ENCODE peak calls at places on chromosomes 12 and 14, in seven cellular contexts. J is GM12892; D is tibial artery; I is neural crest cell; O is activated CD4-positive, CD25-positive, alpha-beta regulatory T cell; K is AML-193; U is adrenal gland. A is an unnamed sample.

GRCh38 chr12:18810537-18811253 is 72.8 kb downstream of the CAPZA3 start:
- DNase-seq in O (no peak), I (no peak), K (no peak), J (no peak), U (no peak), D (no peak), A (no peak)

GRCh38 chr12:54549774-54550451 is 512 bp downstream of the PDE1B start:
- DNase-seq in O (no peak), U (no peak), I (no peak), K (no peak), J (no peak), D (no peak), A (peak)

GRCh38 chr14:59333668-59334067 is 131.5 kb downstream of the GPR135 start:
- DNase-seq in K (peak), I (no peak), O (no peak), U (peak), J (no peak), D (no peak), A (peak)

GRCh38 chr12:102474438-102475064 is 5.8 kb downstream of the IGF1 start:
- DNase-seq in D (no peak), K (no peak), J (no peak), I (no peak), U (no peak), O (no peak), A (no peak)

GRCh38 chr12:3998968-3999792 is 126.0 kb upstream of the PARP11 start:
- DNase-seq in I (no peak), U (no peak), O (no peak), D (no peak), K (no peak), J (no peak), A (no peak)

GRCh38 chr14:69891422-69891821 is 12.2 kb downstream of the SMOC1 start:
- DNase-seq in O (no peak), J (no peak), U (no peak), I (no peak), K (no peak), D (no peak), A (no peak)

GRCh38 chr14:95931384-95931783 is 54.8 kb downstream of the TUNAR start:
- DNase-seq in O (no peak), I (no peak), U (no peak), D (no peak), J (no peak), K (no peak), A (no peak)

GRCh38 chr12:40058721-40059190 is 47.1 kb downstream of the SLC2A13 start:
- DNase-seq in U (no peak), J (no peak), O (no peak), K (no peak), I (no peak), D (no peak), A (no peak)

GRCh38 chr12:27785882-27786570 is 6.0 kb upstream of the MANSC4 start:
- DNase-seq in J (no peak), O (no peak), D (no peak), I (no peak), K (peak), U (no peak), A (no peak)

GRCh38 chr14:44945264-44945663 is 16.5 kb downstream of the KLHL28 start:
- DNase-seq in D (no peak), J (no peak), U (no peak), K (no peak), I (no peak), O (no peak), A (peak)

GRCh38 chr12:69511016-69511415 is 40.8 kb downstream of the FRS2 start:
- DNase-seq in K (no peak), J (no peak), U (no peak), I (no peak), D (no peak), O (no peak), A (no peak)

GRCh38 chr12:122947352-122947792 is 18.9 kb downstream of the ABCB9 start:
- DNase-seq in I (no peak), K (peak), O (no peak), D (peak), J (no peak), U (peak), A (no peak)

GRCh38 chr12:31007153-31007495 is 66.5 kb upstream of the DDX11 start:
- DNase-seq in J (no peak), O (no peak), D (no peak), U (no peak), K (no peak), I (no peak), A (no peak)

GRCh38 chr14:61145258-61145902 is 135.8 kb downstream of the TMEM30B start:
- DNase-seq in I (no peak), D (no peak), J (no peak), O (no peak), K (no peak), U (no peak), A (peak)

GRCh38 chr12:49763006-49763591 is 21.7 kb downstream of the TMBIM6 start:
- DNase-seq in J (peak), D (peak), K (peak), I (peak), O (peak), U (peak), A (peak)

GRCh38 chr12:104218935-104219334 is 3.4 kb downstream of the TXNRD1 start:
- DNase-seq in O (no peak), K (no peak), J (no peak), D (no peak), I (no peak), U (no peak), A (no peak)

GRCh38 chr14:93941293-93941910 is 14.3 kb downstream of the FAM181A start:
- DNase-seq in I (no peak), O (no peak), J (no peak), U (no peak), K (no peak), D (no peak), A (no peak)

GRCh38 chr12:19988457-19988856 is 379.9 kb upstream of the PDE3A start:
- DNase-seq in I (no peak), O (no peak), K (no peak), D (no peak), J (no peak), U (no peak), A (peak)

GRCh38 chr12:13258717-13259119 is 62.2 kb downstream of the EMP1 start:
- DNase-seq in J (no peak), D (no peak), O (no peak), K (no peak), U (no peak), I (no peak), A (no peak)

GRCh38 chr14:67900188-67900587 is 80.6 kb downstream of the RAD51B start:
- DNase-seq in K (no peak), U (no peak), O (no peak), D (no peak), J (no peak), I (no peak), A (no peak)

GRCh38 chr12:126545411-126545810 is 1480.2 kb downstream of the AACS start:
- DNase-seq in I (no peak), J (no peak), U (no peak), O (no peak), D (no peak), K (no peak), A (no peak)

GRCh38 chr12:62899568-62900390 is 35.2 kb downstream of the PPM1H start:
- DNase-seq in U (no peak), I (no peak), J (no peak), D (no peak), O (no peak), K (no peak), A (no peak)

GRCh38 chr14:51849095-51849494 is 11.3 kb upstream of the GNG2 start:
- DNase-seq in O (peak), I (no peak), U (no peak), D (no peak), J (no peak), K (no peak), A (no peak)

GRCh38 chr14:99035712-99036593 is 236.0 kb downstream of the BCL11B start:
- DNase-seq in U (peak), K (no peak), I (no peak), O (no peak), J (no peak), D (peak), A (peak)

GRCh38 chr12:117192057-117192456 is 1.8 kb upstream of the FBXO21 start:
- DNase-seq in I (no peak), D (no peak), U (peak), J (no peak), O (no peak), K (no peak), A (no peak)

GRCh38 chr14:98290596-98290995 is 981.4 kb downstream of the BCL11B start:
- DNase-seq in K (no peak), J (no peak), I (no peak), D (no peak), O (no peak), U (no peak), A (no peak)

GRCh38 chr12:93805736-93806141 is 128.6 kb downstream of the CRADD start:
- DNase-seq in D (no peak), U (no peak), O (no peak), I (no peak), J (no peak), K (no peak), A (no peak)

GRCh38 chr12:53047221-53048032 is 2.4 kb upstream of the TNS2 start:
- DNase-seq in D (peak), U (peak), O (peak), J (peak), K (peak), I (peak), A (peak)

GRCh38 chr14:91338369-91338768 is 79.3 kb downstream of the CCDC88C start:
- DNase-seq in K (no peak), U (no peak), O (no peak), D (no peak), I (no peak), J (no peak), A (no peak)

GRCh38 chr14:101502761-101503392 is 58.4 kb upstream of the DIO3 start:
- DNase-seq in O (no peak), D (peak), K (no peak), U (peak), I (no peak), J (peak), A (no peak)

GRCh38 chr14:73721101-73721821 is 7.1 kb upstream of the PNMA1 start:
- DNase-seq in K (no peak), D (peak), J (no peak), U (no peak), I (no peak), O (no peak), A (no peak)

GRCh38 chr12:130473266-130473665 is 135.6 kb downstream of the PIWIL1 start:
- DNase-seq in J (no peak), U (no peak), K (no peak), D (no peak), O (no peak), I (no peak), A (no peak)

GRCh38 chr14:72883109-72883508 is 10.8 kb downstream of the DPF3 start:
- DNase-seq in U (no peak), O (no peak), J (no peak), D (no peak), I (no peak), K (no peak), A (no peak)

GRCh38 chr12:11869901-11870300 is 200.8 kb upstream of the BCL2L14 start:
- DNase-seq in U (no peak), K (no peak), J (no peak), D (no peak), O (no peak), I (no peak), A (no peak)

GRCh38 chr14:24690492-24690891 is 56.5 kb upstream of the GZMB start:
- DNase-seq in K (peak), D (no peak), I (no peak), U (no peak), J (no peak), O (no peak), A (no peak)

GRCh38 chr12:6234214-6234613 is 34.0 kb downstream of the CD9 start:
- DNase-seq in J (no peak), I (no peak), K (no peak), D (no peak), O (no peak), U (no peak), A (peak)

GRCh38 chr12:106305376-106305775 is 2.8 kb downstream of the TCP11L2 start:
- DNase-seq in K (no peak), I (no peak), J (no peak), U (no peak), O (no peak), D (no peak), A (no peak)

GRCh38 chr12:38811814-38812356 is 93.5 kb downstream of the CPNE8 start:
- DNase-seq in I (no peak), D (no peak), O (no peak), U (no peak), K (no peak), J (no peak), A (no peak)

GRCh38 chr12:27285395-27285794 is 41.3 kb downstream of the STK38L start:
- DNase-seq in K (no peak), O (no peak), J (no peak), I (no peak), D (no peak), U (no peak), A (peak)

GRCh38 chr12:68806488-68807237 is 1.3 kb upstream of the MDM2 start:
- DNase-seq in J (no peak), I (no peak), O (no peak), U (no peak), K (no peak), D (no peak), A (no peak)

A was measured in GM03348.